ENCODE peak calls at places on chromosomes 2 and 18, in ten cellular contexts. W is suprapubic skin, E is heart left ventricle, G is tibial nerve, D is uterus, O is fibroblast of lung, Q is body of pancreas, F is hepatocyte, B is breast epithelium, T is PC-9. N is an unnamed sample. For H3K36me3, the result is how much of the 10 kb centered on the place peaks cover.

GRCh38 chr2:54904836-54905235 is 145.4 kb downstream of the RTN4 start:
- DNase-seq in T (no peak), D (no peak), Q (peak), G (no peak), E (no peak), W (no peak), B (no peak), O (no peak), F (peak), N (no peak)

GRCh38 chr2:69785358-69785757 is 43.4 kb downstream of the ANXA4 start:
- DNase-seq in F (no peak), D (no peak), B (no peak), O (no peak), W (no peak), Q (no peak), E (no peak), G (no peak), T (no peak), N (no peak)

GRCh38 chr2:238305092-238305862 is 15.0 kb upstream of the TRAF3IP1 start:
- DNase-seq in E (no peak), D (no peak), W (peak), T (no peak), G (no peak), B (no peak), O (no peak), Q (no peak), F (no peak), N (no peak)

GRCh38 chr2:45380131-45380836 is 230.8 kb downstream of the SRBD1 start:
- DNase-seq in Q (no peak), D (no peak), T (peak), E (no peak), B (no peak), O (peak), W (no peak), F (peak), G (no peak), N (peak)

GRCh38 chr2:160515120-160515519 is 21.5 kb upstream of the RBMS1 start:
- DNase-seq in W (no peak), Q (no peak), E (no peak), O (no peak), T (no peak), G (no peak), D (no peak), B (no peak), F (no peak), N (no peak)

GRCh38 chr2:10452334-10452733 is 4.2 kb upstream of the ODC1 start:
- DNase-seq in G (no peak), F (peak), D (no peak), Q (peak), E (no peak), O (peak), T (peak), W (no peak), B (peak), N (peak)

GRCh38 chr2:13858626-13859025 is 773.9 kb upstream of the LRATD1 start:
- DNase-seq in W (no peak), Q (no peak), F (no peak), D (no peak), G (no peak), O (peak), E (no peak), T (no peak), B (no peak), N (no peak)

GRCh38 chr2:231701456-231702373 is 6.6 kb upstream of the PTMA start:
- DNase-seq in D (peak), O (peak), T (no peak), E (no peak), B (peak), G (no peak), W (peak), Q (peak), F (peak), N (no peak)

GRCh38 chr2:218832520-218832919 is 917 bp upstream of the PRKAG3 start:
- DNase-seq in O (no peak), E (peak), G (peak), F (no peak), B (no peak), Q (no peak), T (no peak), D (no peak), W (no peak), N (no peak)

GRCh38 chr2:121175326-121175725 is 109.7 kb downstream of the TFCP2L1 start:
- DNase-seq in F (no peak), G (no peak), B (no peak), D (no peak), O (no peak), W (no peak), T (no peak), E (no peak), Q (no peak), N (no peak)

GRCh38 chr18:78900938-78901909 is 78.4 kb upstream of the SALL3 start:
- DNase-seq in O (no peak), G (no peak), Q (no peak), F (no peak), W (no peak), E (no peak), B (no peak), D (no peak), T (no peak), N (no peak)

GRCh38 chr2:229417176-229417575 is 146.1 kb upstream of the PID1 start:
- DNase-seq in D (no peak), W (no peak), Q (no peak), B (no peak), G (no peak), E (no peak), T (no peak), F (no peak), O (peak), N (no peak)

GRCh38 chr2:200677721-200678532 is 92.1 kb downstream of the AOX1 start:
- DNase-seq in E (peak), B (no peak), G (peak), O (peak), D (no peak), F (no peak), T (no peak), Q (no peak), W (no peak), N (no peak)
- TF ChIP-seq CTCF in E (no peak), B (no peak), G (no peak), O (peak), D (no peak), F (no peak), T (no peak), Q (peak), W (no peak), N (no peak)

DNA sequence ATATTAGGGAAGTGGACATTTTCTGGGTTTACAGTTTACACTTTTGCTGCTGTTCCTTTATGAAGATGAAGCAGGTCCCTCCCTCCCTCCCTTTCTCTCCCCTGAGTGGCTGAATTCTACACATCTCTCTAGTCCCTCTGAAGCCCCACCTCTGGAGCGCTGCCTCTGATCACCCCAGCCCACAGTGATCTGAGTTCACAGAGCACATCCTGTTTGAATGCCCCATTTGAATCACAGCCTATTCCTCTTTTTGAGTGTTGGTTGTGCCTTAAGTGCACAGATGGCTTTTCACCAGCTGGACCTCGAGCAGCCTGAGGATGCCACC is 87.2 kb downstream of the ITGB1BP1 start:
- DNase-seq in T (no peak), D (no peak), G (no peak), E (no peak), F (no peak), O (peak), B (no peak), Q (no peak), W (no peak), N (no peak)
- H3K4me3 ChIP-seq in T (no peak), D (no peak), G (no peak), E (no peak), F (no peak), O (no peak), B (no peak), Q (no peak), W (no peak), N (no peak)

DNA sequence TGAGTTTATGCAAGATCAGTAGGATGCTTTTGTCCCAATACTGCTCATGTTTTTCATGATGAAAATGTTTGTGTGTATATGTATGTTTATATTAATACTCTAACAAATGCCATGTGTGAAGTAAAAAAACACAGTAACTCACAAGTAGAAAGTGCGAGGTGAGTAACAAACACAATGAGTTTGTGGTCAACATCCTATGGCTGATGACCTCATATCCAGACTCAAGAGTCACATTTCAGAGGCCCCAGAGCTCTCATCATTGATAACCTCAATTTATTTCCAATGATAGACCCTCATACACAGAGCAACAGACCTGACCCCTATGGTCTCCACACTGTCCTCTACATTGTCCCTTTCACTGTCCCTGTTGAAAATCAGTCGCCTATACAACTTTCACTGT is 34.5 kb downstream of the ZNF519 start:
- DNase-seq in Q (no peak), G (no peak), W (no peak), B (no peak), O (no peak), E (no peak), D (no peak), T (no peak), F (no peak), N (no peak)
- H3K36me3 ChIP-seq in Q (under half), G (under half), W (under half), B (under half), O (under half), E (under half), D (under half), T (under half), F (under half), N (under half)

GRCh38 chr2:98157557-98157956 is 70.6 kb downstream of the VWA3B start:
- DNase-seq in D (no peak), Q (peak), G (no peak), E (no peak), B (no peak), W (no peak), O (no peak), F (no peak), T (no peak), N (no peak)

GRCh38 chr2:98155721-98156120 is 68.8 kb downstream of the VWA3B start:
- DNase-seq in E (no peak), F (no peak), B (no peak), G (no peak), Q (no peak), D (no peak), W (no peak), O (no peak), T (no peak), N (no peak)

GRCh38 chr2:98155291-98155690 is 68.3 kb downstream of the VWA3B start:
- DNase-seq in D (no peak), B (no peak), F (no peak), Q (no peak), G (no peak), O (no peak), W (no peak), E (no peak), T (no peak), N (no peak)

GRCh38 chr2:98148968-98149697 is 62.2 kb downstream of the VWA3B start:
- DNase-seq in G (no peak), O (peak), B (peak), F (no peak), D (no peak), W (peak), Q (peak), T (peak), E (no peak), N (no peak)

GRCh38 chr2:98153402-98153938 is 66.5 kb downstream of the VWA3B start:
- DNase-seq in B (no peak), G (no peak), T (no peak), W (no peak), E (no peak), Q (no peak), O (no peak), F (no peak), D (no peak), N (no peak)
- TF ChIP-seq CTCF in B (no peak), G (no peak), T (no peak), W (no peak), E (no peak), Q (no peak), O (no peak), F (no peak), D (no peak), N (no peak)

GRCh38 chr2:241309684-241310117 is 5.8 kb downstream of the HDLBP start:
- DNase-seq in D (no peak), G (no peak), F (no peak), W (no peak), E (no peak), T (peak), B (no peak), Q (no peak), O (peak), N (no peak)
- H3K4me3 ChIP-seq in D (no peak), G (no peak), F (no peak), W (no peak), E (no peak), T (no peak), B (no peak), Q (no peak), O (no peak), N (no peak)